ENCODE peak calls at places on chromosome 21, in five cellular contexts. M, Z, E, K and H are unnamed samples.
A peak's percentile ranks its signal among the peaks of the same experiment; 100 is the strongest.

GRCh38 chr21:44818636-44819011 is 762 bp upstream of the SUMO3 start:
- DNase-seq in E (no peak), M (no peak), Z (no peak), K (no peak), H (no peak)

GRCh38 chr21:29920938-29921337 is 18.9 kb downstream of the GRIK1 start:
- DNase-seq in K (no peak), E (no peak), Z (no peak), M (no peak), H (no peak)

GRCh38 chr21:42566524-42567180 is 53.0 kb downstream of the SLC37A1 start:
- DNase-seq in K (no peak), M (no peak), Z (no peak), E (no peak), H (no peak)

GRCh38 chr21:39319814-39320332 is 6.4 kb upstream of the BRWD1 start:
- DNase-seq in E (peak; percentile 55), K (no peak), Z (no peak), M (peak; percentile 47), H (no peak)

GRCh38 chr21:14056771-14057191 is 154.0 kb downstream of the LIPI start:
- DNase-seq in Z (no peak), M (no peak), E (no peak), K (no peak), H (no peak)

GRCh38 chr21:41196990-41197389 is 29.0 kb downstream of the BACE2 start:
- DNase-seq in Z (no peak), E (peak; percentile 37), K (no peak), M (peak; percentile 54), H (peak; percentile 29)

GRCh38 chr21:16708431-16708830 is 804.4 kb upstream of the CXADR start:
- DNase-seq in M (no peak), K (no peak), E (no peak), Z (no peak), H (no peak)

GRCh38 chr21:44067011-44067839 is 40.0 kb upstream of the PWP2 start:
- DNase-seq in M (peak; percentile 9), E (no peak), Z (no peak), K (no peak), H (no peak)

GRCh38 chr21:42548687-42549406 is 35.2 kb downstream of the SLC37A1 start:
- DNase-seq in Z (no peak), E (no peak), M (no peak), K (no peak), H (no peak)

GRCh38 chr21:31862078-31862477 is 10.7 kb upstream of the HUNK start:
- DNase-seq in Z (no peak), M (peak; percentile 33), K (no peak), E (no peak), H (no peak)

GRCh38 chr21:19995253-19995652 is 1003.0 kb upstream of the NCAM2 start:
- DNase-seq in Z (no peak), M (no peak), E (no peak), K (no peak), H (no peak)

GRCh38 chr21:20996421-20997307 is 1.5 kb upstream of the NCAM2 start:
- DNase-seq in K (no peak), E (peak; percentile 48), Z (no peak), M (no peak), H (no peak)

GRCh38 chr21:25607151-25607811 is at the start of gene MRPL39:
- DNase-seq in E (peak; percentile 91), M (peak; percentile 93), K (peak; percentile 81), Z (peak; percentile 79), H (peak; percentile 84)